ENCODE peak calls at places on chromosomes 16 and 17, in four cellular contexts. Q is lower lobe of right lung, O is PC-9, Z is mucosa of descending colon. A is an unnamed sample.
A peak's percentile ranks its signal among the peaks of the same experiment; 100 is the strongest.

GRCh38 chr17:71919181-71919580 is 201.6 kb upstream of the SOX9 start:
- DNase-seq in Q (no peak), O (no peak), Z (no peak), A (no peak)

GRCh38 chr16:89422905-89423630 is 67.3 kb downstream of the ANKRD11 start:
- DNase-seq in Q (no peak), O (no peak), Z (no peak), A (no peak)

GRCh38 chr16:72109300-72109699 is 15.7 kb downstream of the DHX38 start:
- DNase-seq in Q (no peak), O (no peak), Z (no peak), A (no peak)

GRCh38 chr17:30377574-30377973 is 1.2 kb upstream of the CPD start:
- DNase-seq in Q (no peak), O (no peak), Z (no peak), A (no peak)

GRCh38 chr16:4586297-4586696 is 28.4 kb downstream of the UBALD1 start:
- DNase-seq in Q (no peak), O (no peak), Z (no peak), A (no peak)

GRCh38 chr16:65546353-65546791 is 424.5 kb upstream of the CDH11 start:
- DNase-seq in Q (no peak), O (no peak), Z (no peak), A (no peak)

GRCh38 chr17:2347805-2348685 is 10.7 kb downstream of the SGSM2 start:
- DNase-seq in Q (peak; percentile 53), O (peak; percentile 95), Z (peak; percentile 38), A (no peak)

GRCh38 chr17:38341035-38341721 is 2.6 kb downstream of the GPR179 start:
- DNase-seq in Q (peak; percentile 64), O (no peak), Z (peak; percentile 64), A (peak; percentile 72)

GRCh38 chr16:48054881-48055601 is 100.8 kb downstream of the ABCC12 start:
- DNase-seq in Q (peak; percentile 51), O (no peak), Z (peak; percentile 38), A (peak; percentile 47)

GRCh38 chr17:49557204-49558024 is 18.3 kb upstream of the NXPH3 start:
- DNase-seq in Q (no peak), O (no peak), Z (peak; percentile 41), A (no peak)

GRCh38 chr17:72603346-72604242 is 482.8 kb downstream of the SOX9 start:
- DNase-seq in Q (no peak), O (peak; percentile 36), Z (no peak), A (no peak)

GRCh38 chr16:11111166-11111565 is 144.8 kb downstream of the SOCS1 start:
- DNase-seq in Q (no peak), O (no peak), Z (no peak), A (no peak)

GRCh38 chr17:22145605-22146178 is 453.4 kb downstream of the KCNJ18 start:
- DNase-seq in Q (no peak), O (no peak), Z (no peak), A (no peak)

GRCh38 chr17:19343256-19343630 is 19.3 kb downstream of the B9D1 start:
- DNase-seq in Q (no peak), O (no peak), Z (no peak), A (no peak)

GRCh38 chr17:40564195-40564882 is 933 bp downstream of the CCR7 start:
- DNase-seq in Q (no peak), O (no peak), Z (no peak), A (no peak)

GRCh38 chr17:74527756-74528155 is 3.5 kb downstream of the CD300LB start:
- DNase-seq in Q (no peak), O (no peak), Z (no peak), A (no peak)

DNA sequence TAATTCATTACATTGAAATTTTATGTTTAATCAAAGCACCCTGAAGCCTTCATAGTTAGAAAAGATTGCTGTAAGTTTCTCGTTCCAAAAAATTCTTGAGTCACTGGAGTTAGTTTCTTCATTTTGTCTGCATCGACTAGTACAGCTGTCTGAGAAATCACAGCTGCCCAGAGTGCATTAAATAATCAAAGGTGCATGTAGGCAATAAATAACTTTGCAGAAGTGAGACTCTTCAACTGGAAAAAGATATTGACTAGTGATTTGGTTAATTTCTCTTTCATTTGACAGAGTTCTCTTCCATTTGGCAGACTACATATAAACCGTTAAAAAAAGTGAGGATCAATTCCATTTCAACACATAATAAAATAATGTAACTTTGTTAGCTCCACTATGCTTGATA is 234.0 kb downstream of the CNTNAP4 start:
- DNase-seq in Q (no peak), O (no peak), Z (no peak), A (no peak)
- H3K4me3 ChIP-seq in Q (no peak overlapping the region), O (no peak overlapping the region), Z (no peak overlapping the region), A (no peak overlapping the region)

DNA sequence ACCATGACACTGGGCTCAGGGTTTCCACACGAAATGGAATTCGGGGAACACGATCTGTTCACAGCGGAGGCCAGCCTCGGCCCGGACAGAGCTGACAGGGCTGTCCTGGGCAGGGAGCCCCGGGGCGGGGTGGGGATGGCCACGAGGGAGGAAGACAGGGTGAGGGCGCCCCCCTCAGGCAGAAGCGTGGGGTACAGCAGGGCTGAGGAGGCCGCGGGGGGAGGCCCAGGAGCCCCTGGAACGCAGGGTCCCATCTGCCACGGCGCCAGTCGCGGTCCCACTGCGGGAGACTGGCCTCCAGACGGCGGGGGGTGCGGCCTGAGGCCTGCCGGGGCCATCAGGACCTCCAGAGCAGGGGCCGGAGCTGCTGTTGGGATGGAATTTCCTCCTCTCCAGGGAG is 75.9 kb downstream of the LMF1 start:
- DNase-seq in Q (no peak), O (no peak), Z (no peak), A (no peak)
- TF ChIP-seq CTCF in Q (no peak), O (peak; percentile 27), Z (no peak), A (no peak)

GRCh38 chr17:26792486-26792885 is 501.4 kb upstream of the WSB1 start:
- DNase-seq in Q (no peak), O (no peak), Z (no peak), A (no peak)
- H3K9me3 ChIP-seq in Q (peaks cover 65% of the 10 kb centered on the region), O (peaks cover 56% of the 10 kb centered on the region), Z (peaks cover 98% of the 10 kb centered on the region), A (peaks cover 100% of the 10 kb centered on the region)

DNA sequence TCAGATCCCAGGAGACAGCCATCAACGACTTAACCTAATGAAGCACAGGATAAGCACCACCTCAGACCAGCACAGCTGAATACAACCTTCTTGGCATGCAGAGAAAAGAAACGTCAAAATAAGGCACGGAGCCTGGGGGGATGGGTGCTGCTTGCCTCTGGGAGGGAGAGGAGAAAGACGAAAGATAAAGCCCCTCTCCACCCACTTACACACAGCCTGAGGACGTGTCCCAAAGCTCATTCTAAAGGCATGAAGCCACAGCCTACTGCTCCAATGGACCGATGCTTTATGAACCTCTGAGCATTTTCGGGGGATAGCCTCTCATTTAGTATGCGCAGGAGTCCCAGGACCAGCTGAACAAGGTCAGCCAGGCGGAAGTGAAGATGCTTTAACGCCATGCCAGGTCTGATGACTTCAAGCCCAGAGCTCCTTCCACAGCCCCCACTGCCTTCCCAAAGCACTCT is 31.1 kb downstream of the ST3GAL2 start:
- DNase-seq in Q (no peak), O (no peak), Z (no peak), A (no peak)
- H3K4me3 ChIP-seq in Q (no peak overlapping the region), O (no peak overlapping the region), Z (no peak overlapping the region), A (no peak overlapping the region)

GRCh38 chr17:75773121-75773807 is 8.3 kb upstream of the GALK1 start:
- DNase-seq in Q (no peak), O (no peak), Z (no peak), A (no peak)

GRCh38 chr17:75774471-75774987 is 9.5 kb upstream of the GALK1 start:
- DNase-seq in Q (no peak), O (no peak), Z (no peak), A (no peak)

GRCh38 chr17:75774988-75775668 is 9.5 kb upstream of the UNK start:
- DNase-seq in Q (no peak), O (peak; percentile 72), Z (no peak), A (no peak)

GRCh38 chr17:75771334-75772281 is 6.6 kb upstream of the GALK1 start:
- DNase-seq in Q (no peak), O (no peak), Z (peak; percentile 65), A (no peak)

DNA sequence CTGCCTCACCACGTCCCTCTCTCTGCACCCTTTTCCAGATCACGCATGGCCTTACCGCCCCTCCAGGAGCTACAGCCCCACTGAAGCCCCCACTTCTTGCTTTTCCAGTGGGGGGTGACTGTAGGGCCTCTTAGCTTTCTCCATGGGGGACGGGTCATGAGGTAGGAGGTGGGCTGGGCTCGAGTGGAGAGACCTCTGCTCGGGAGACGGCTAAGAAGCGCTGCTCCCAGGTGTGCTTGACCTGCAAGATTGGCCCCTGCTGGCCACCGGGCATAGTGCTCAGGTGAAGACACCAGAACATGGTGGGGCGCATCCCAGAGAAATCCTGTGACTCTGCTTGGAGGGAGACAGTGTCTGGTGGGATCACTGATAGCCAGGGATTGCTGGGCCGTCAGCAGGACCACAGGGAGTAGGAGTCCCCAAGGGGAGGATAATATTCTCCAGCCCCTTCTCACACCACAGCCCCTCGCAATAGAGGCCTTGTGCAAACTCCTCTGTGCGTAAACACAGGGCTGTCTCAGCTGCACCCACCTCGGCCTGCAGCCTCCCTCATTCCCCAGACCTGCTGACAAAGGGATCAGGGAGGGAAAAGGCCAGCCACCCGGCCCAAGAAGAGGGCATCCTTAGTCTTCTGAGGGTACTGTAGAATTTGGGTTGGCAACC is 8.9 kb upstream of the GALK1 start:
- DNase-seq in Q (no peak), O (no peak), Z (peak; percentile 5), A (no peak)
- TF ChIP-seq CTCF in Q (no peak), O (no peak), Z (no peak), A (no peak)

A was measured in heart right ventricle.